ENCODE peak calls at places on chromosomes 12 and 14, in eight cellular contexts. S is HCT116; K is BE2C; U is WTC11; L is CD8-positive, alpha-beta T cell; G is astrocyte of the spinal cord; V is A549; F is endothelial cell. R is an unnamed sample.

GRCh38 chr12:123149088-123149827 is 1.6 kb downstream of the PITPNM2 start:
- DNase-seq in V (peak), G (no peak), F (no peak), K (no peak), L (no peak), U (no peak), S (no peak), R (no peak)

GRCh38 chr12:113822986-113823385 is 143.1 kb downstream of the RBM19 start:
- DNase-seq in K (peak), U (no peak), G (no peak), S (no peak), F (no peak), L (no peak), V (no peak), R (peak)

GRCh38 chr12:85509081-85509856 is 229.2 kb downstream of the ALX1 start:
- DNase-seq in S (no peak), K (no peak), L (no peak), F (no peak), V (no peak), U (no peak), G (no peak), R (no peak)

GRCh38 chr12:93593833-93594232 is 21.4 kb downstream of the SOCS2 start:
- DNase-seq in S (no peak), V (no peak), G (no peak), F (no peak), K (no peak), L (no peak), U (no peak), R (no peak)

GRCh38 chr12:100858658-100859057 is 64.1 kb downstream of the ANO4 start:
- DNase-seq in S (no peak), G (peak), K (no peak), F (no peak), U (no peak), L (no peak), V (no peak), R (no peak)

GRCh38 chr12:42862055-42862454 is 272.5 kb upstream of the PRICKLE1 start:
- DNase-seq in V (no peak), U (no peak), S (no peak), K (no peak), G (peak), L (no peak), F (no peak), R (no peak)

GRCh38 chr14:20614038-20614840 is 23.1 kb upstream of the RNASE12 start:
- DNase-seq in V (peak), K (no peak), G (peak), S (no peak), U (peak), L (no peak), F (peak), R (no peak)

GRCh38 chr14:105894125-105894977 is 368.0 kb downstream of the TMEM121 start:
- DNase-seq in V (no peak), G (no peak), F (no peak), U (peak), K (peak), S (no peak), L (no peak), R (no peak)

GRCh38 chr14:78764240-78764639 is 594.1 kb downstream of the NRXN3 start:
- DNase-seq in G (peak), F (no peak), K (no peak), U (no peak), L (no peak), S (no peak), V (no peak), R (no peak)

GRCh38 chr14:85415015-85415712 is 114.8 kb upstream of the FLRT2 start:
- DNase-seq in L (no peak), F (no peak), V (peak), G (peak), S (no peak), K (no peak), U (peak), R (peak)

GRCh38 chr14:74326369-74327152 is 21.7 kb upstream of the VRTN start:
- DNase-seq in V (no peak), G (no peak), S (no peak), F (peak), U (peak), K (peak), L (no peak), R (no peak)

GRCh38 chr14:97376310-97376709 is 579.1 kb downstream of the VRK1 start:
- DNase-seq in F (no peak), G (no peak), S (no peak), L (no peak), V (no peak), K (no peak), U (no peak), R (no peak)

GRCh38 chr12:120760349-120761245 is 35.0 kb downstream of the ACADS start:
- DNase-seq in V (no peak), F (no peak), L (no peak), K (no peak), U (no peak), S (no peak), G (no peak), R (no peak)

GRCh38 chr12:105064564-105065222 is 19.6 kb downstream of the ALDH1L2 start:
- DNase-seq in V (no peak), K (no peak), F (no peak), L (no peak), U (peak), S (no peak), G (no peak), R (no peak)

GRCh38 chr14:61281186-61281676 is at the start of gene TMEM30B:
- DNase-seq in K (no peak), G (no peak), U (peak), V (no peak), L (peak), S (no peak), F (no peak), R (no peak)

GRCh38 chr12:32595251-32595650 is 83.8 kb upstream of the DNM1L start:
- DNase-seq in K (no peak), V (no peak), S (no peak), G (peak), U (no peak), L (no peak), F (no peak), R (no peak)

GRCh38 chr12:9340422-9341259 is 132.4 kb upstream of the PZP start:
- DNase-seq in S (no peak), G (peak), V (no peak), F (no peak), L (no peak), U (no peak), K (no peak), R (no peak)

GRCh38 chr12:78359530-78359929 is 505.0 kb upstream of the SYT1 start:
- DNase-seq in K (no peak), S (no peak), V (no peak), L (no peak), U (no peak), G (peak), F (no peak), R (no peak)

GRCh38 chr14:64706552-64707193 is 2.4 kb downstream of the PLEKHG3 start:
- DNase-seq in F (peak), L (no peak), K (peak), U (peak), S (no peak), V (no peak), G (no peak), R (peak)

GRCh38 chr12:6632026-6632978 is 3.5 kb downstream of the LPAR5 start:
- DNase-seq in U (no peak), V (no peak), G (no peak), K (peak), L (peak), S (no peak), F (no peak), R (no peak)

GRCh38 chr14:51884086-51884927 is 23.9 kb downstream of the GNG2 start:
- DNase-seq in S (no peak), V (no peak), L (no peak), F (no peak), G (peak), K (peak), U (no peak), R (no peak)

GRCh38 chr14:88599761-88600439 is 37.1 kb downstream of the ZC3H14 start:
- DNase-seq in L (no peak), U (no peak), K (no peak), S (no peak), F (no peak), G (no peak), V (no peak), R (no peak)

GRCh38 chr12:123152823-123153222 is 1.9 kb upstream of the PITPNM2 start:
- DNase-seq in L (no peak), K (no peak), G (no peak), U (no peak), V (no peak), F (no peak), S (no peak), R (no peak)

GRCh38 chr14:101596742-101597141 is 35.4 kb downstream of the DIO3 start:
- DNase-seq in S (no peak), K (no peak), V (no peak), G (no peak), L (no peak), F (no peak), U (no peak), R (no peak)

GRCh38 chr12:88882662-88883061 is 302.4 kb upstream of the KITLG start:
- DNase-seq in K (no peak), U (no peak), F (no peak), V (no peak), S (no peak), G (no peak), L (no peak), R (no peak)

GRCh38 chr12:88878295-88878694 is 298.0 kb upstream of the KITLG start:
- DNase-seq in F (no peak), S (no peak), K (no peak), U (no peak), V (no peak), L (no peak), G (no peak), R (no peak)

DNA sequence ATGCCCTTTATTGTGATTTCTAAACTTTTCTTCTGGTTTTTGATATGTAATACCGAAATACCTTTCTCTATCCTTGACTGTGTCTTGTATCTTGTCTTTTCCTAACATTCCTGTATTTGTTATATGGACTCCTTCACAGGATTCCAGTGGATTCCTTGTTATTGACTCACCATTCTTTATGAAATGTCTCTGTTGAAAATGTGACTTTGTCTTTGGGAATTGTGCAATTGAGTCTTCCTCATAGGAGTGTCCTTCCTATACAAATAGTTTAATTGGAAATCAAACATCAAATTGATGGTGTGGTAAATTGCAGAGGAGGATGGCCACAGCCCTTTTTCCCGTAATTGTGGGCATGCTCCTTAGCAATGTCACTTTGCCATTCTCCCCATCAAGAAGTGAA is 296.6 kb upstream of the KITLG start:
- DNase-seq in S (no peak), F (no peak), K (no peak), U (no peak), G (no peak), V (no peak), L (no peak), R (no peak)
- TF ChIP-seq CTCF in S (no peak), F (no peak), K (no peak), U (no peak), G (no peak), V (no peak), L (no peak), R (no peak)

DNA sequence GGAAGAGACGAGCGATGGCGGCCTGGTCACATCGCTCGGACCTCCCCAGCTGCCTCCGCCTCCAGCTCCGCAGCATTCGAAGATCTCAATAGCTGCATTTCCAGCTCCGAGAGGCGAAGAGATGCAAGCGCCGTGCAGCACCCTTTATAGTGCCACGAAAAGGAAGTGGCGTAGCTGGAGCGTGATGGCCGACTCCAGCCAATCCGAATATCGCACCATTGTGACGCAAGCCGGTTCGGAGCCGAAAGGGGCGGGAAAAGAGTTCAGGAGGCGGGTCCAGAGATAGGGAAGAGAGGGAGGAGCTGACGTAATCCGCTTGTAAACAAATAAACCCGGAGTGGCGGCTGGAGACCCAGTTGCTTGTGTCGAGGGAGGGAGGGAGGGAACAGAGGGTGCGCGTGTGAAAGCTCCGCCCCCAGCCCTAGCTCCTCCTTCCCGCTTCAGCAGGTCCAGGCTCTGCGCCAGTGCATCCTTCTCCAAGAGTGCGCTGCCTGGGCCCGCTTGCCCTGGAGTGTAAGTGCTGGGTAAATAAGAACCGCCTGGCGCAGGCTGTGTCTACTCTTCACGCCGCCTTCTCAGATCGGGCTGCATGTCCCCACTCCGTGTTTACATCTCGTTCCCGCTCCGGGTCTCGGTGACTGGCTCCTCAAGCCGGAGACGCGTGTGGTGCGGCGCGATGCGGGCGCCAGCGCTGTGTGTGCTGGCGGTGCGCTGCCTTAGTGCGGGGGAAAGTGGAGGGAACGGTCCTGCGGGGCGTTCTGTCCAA is at the start of gene BTG1:
- DNase-seq in K (peak), F (peak), S (peak), G (peak), L (peak), U (peak), V (peak), R (peak)
- TF ChIP-seq CTCF in K (no peak), F (no peak), S (no peak), G (no peak), L (no peak), U (no peak), V (no peak), R (no peak)

DNA sequence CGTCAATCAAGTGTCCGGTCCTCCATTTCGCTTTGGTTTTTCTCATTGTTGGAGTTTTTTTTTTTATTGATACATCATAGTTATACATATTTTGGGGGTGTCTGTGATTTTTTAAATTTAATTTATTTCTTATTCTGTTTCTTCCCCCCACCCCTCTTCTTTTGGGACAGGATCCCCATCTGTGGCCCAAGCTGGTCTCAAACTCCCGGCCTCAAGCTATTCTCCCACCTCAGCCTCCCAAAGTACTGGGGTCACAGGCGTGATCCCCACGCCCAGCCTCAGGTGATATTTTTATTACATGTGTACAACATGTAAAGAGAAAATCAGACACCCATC is 51.3 kb upstream of the ZFP36L1 start:
- DNase-seq in K (no peak), L (no peak), U (no peak), G (no peak), S (no peak), V (no peak), F (no peak), R (no peak)
- TF ChIP-seq CTCF in K (no peak), L (peak), U (no peak), G (no peak), S (no peak), V (no peak), F (no peak), R (peak)

GRCh38 chr14:99525699-99526080 is 44.5 kb downstream of the CCNK start:
- DNase-seq in G (no peak), V (no peak), S (no peak), K (no peak), F (no peak), L (no peak), U (no peak), R (no peak)

GRCh38 chr14:99522934-99523660 is 41.9 kb downstream of the CCNK start:
- DNase-seq in G (peak), L (no peak), U (no peak), S (no peak), K (peak), F (no peak), V (no peak), R (peak)

GRCh38 chr14:99523661-99524050 is 42.4 kb downstream of the CCNK start:
- DNase-seq in F (no peak), K (no peak), S (no peak), U (no peak), L (no peak), G (no peak), V (no peak), R (peak)

GRCh38 chr14:99524091-99524661 is 43.0 kb downstream of the CCNK start:
- DNase-seq in S (no peak), F (no peak), L (no peak), G (peak), U (no peak), V (no peak), K (no peak), R (peak)

DNA sequence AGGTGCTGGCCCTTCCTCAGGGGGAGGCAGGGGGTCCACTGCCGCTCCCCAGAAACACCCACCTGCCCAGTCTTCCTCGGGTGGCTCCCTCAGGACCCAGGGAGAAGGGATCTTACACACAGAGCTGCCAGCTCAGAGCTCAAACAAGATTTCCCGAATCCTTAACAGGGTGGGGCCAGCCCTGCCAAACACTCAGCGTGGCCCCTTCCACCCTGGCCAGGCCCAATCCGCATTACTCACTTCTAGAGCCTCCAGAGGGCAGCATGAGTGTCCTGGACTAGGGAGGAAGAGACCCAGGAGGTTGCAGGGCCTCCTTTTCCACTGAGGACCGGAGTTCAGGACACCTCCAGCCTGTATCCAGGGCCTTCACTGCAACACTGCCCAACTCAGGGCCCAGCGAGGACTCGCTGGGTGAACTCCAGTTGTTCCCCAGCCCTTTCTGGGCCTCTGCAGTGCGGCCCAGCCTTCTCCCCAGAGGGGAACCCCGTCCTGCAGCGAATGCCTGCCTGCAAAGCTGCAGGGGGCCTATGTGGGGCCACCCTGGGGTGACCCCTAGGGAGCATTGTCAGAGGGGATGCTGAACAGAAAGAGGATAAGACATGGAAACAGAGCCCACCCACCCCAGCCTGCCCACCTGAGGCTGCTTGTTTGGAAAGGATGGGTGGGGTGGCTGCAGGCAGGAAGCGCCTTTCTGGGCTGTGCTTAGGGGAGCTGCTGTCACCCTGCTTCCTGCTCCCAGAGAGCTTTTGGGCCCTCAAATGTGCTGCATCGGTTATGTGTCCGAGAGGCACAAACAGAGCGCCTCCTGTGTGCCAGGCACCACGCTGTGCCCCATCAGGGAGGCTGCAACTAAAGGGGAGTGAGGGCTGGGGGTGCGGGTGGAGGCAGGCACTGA is 43.8 kb downstream of the CCNK start:
- DNase-seq in K (peak), V (peak), F (no peak), G (peak), L (no peak), U (no peak), S (no peak), R (peak)
- TF ChIP-seq CTCF in K (peak), V (peak), F (no peak), G (peak), L (no peak), U (no peak), S (peak), R (no peak)

GRCh38 chr12:126704609-126705008 is 1562.4 kb upstream of the TMEM132C start:
- DNase-seq in V (no peak), L (no peak), U (no peak), G (no peak), S (no peak), F (no peak), K (no peak), R (no peak)
- TF ChIP-seq CTCF in V (no peak), L (no peak), U (no peak), G (peak), S (peak), F (peak), K (no peak), R (peak)